ENCODE peak calls at places on chromosomes 13 and 19, in nine cellular contexts. One of them, this sample, is unnamed.
A peak's percentile ranks its signal among the peaks of the same experiment; 100 is the strongest.

GRCh38 chr19:47447470-47448359 is 24.0 kb downstream of the SLC8A2 start:
- DNase-seq in WTC11: peak; percentile 99
- DNase-seq in CD4-positive, alpha-beta T cell: peak; percentile 57
- DNase-seq in neural crest cell: peak; percentile 70
- DNase-seq in nephron progenitor cell: peak; percentile 88
- DNase-seq in breast epithelium: no peak
- DNase-seq in heart right ventricle: no peak
- DNase-seq in MCF 10A: no peak
- DNase-seq in keratinocyte: no peak
- DNase-seq in this sample: peak; percentile 87

GRCh38 chr13:103960011-103960410 is 893.8 kb upstream of the SLC10A2 start:
- DNase-seq in keratinocyte: no peak
- DNase-seq in heart right ventricle: no peak
- DNase-seq in breast epithelium: no peak
- DNase-seq in neural crest cell: no peak
- DNase-seq in CD4-positive, alpha-beta T cell: no peak
- DNase-seq in MCF 10A: no peak
- DNase-seq in WTC11: no peak
- DNase-seq in nephron progenitor cell: no peak
- DNase-seq in this sample: no peak

GRCh38 chr19:46413262-46414031 is at the start of gene CCDC8:
- DNase-seq in nephron progenitor cell: peak; percentile 91
- DNase-seq in CD4-positive, alpha-beta T cell: no peak
- DNase-seq in keratinocyte: no peak
- DNase-seq in heart right ventricle: peak; percentile 91
- DNase-seq in breast epithelium: peak; percentile 73
- DNase-seq in neural crest cell: peak; percentile 78
- DNase-seq in WTC11: peak; percentile 94
- DNase-seq in MCF 10A: no peak
- DNase-seq in this sample: peak; percentile 99

GRCh38 chr19:45253396-45254027 is 2.4 kb downstream of the MARK4 start:
- DNase-seq in heart right ventricle: no peak
- DNase-seq in nephron progenitor cell: no peak
- DNase-seq in neural crest cell: no peak
- DNase-seq in CD4-positive, alpha-beta T cell: no peak
- DNase-seq in breast epithelium: no peak
- DNase-seq in keratinocyte: peak; percentile 35
- DNase-seq in WTC11: no peak
- DNase-seq in MCF 10A: no peak
- DNase-seq in this sample: no peak

GRCh38 chr13:49536144-49536873 is 40.6 kb downstream of the PHF11 start:
- DNase-seq in nephron progenitor cell: no peak
- DNase-seq in keratinocyte: no peak
- DNase-seq in CD4-positive, alpha-beta T cell: no peak
- DNase-seq in heart right ventricle: no peak
- DNase-seq in neural crest cell: no peak
- DNase-seq in WTC11: no peak
- DNase-seq in breast epithelium: no peak
- DNase-seq in MCF 10A: no peak
- DNase-seq in this sample: no peak

GRCh38 chr13:34833562-34834182 is 108.4 kb upstream of the NBEA start:
- DNase-seq in nephron progenitor cell: no peak
- DNase-seq in CD4-positive, alpha-beta T cell: no peak
- DNase-seq in WTC11: peak; percentile 51
- DNase-seq in heart right ventricle: no peak
- DNase-seq in breast epithelium: no peak
- DNase-seq in keratinocyte: no peak
- DNase-seq in MCF 10A: peak; percentile 23
- DNase-seq in neural crest cell: no peak
- DNase-seq in this sample: no peak

GRCh38 chr13:73702419-73703071 is 431.7 kb downstream of the KLF12 start:
- DNase-seq in heart right ventricle: no peak
- DNase-seq in breast epithelium: no peak
- DNase-seq in keratinocyte: no peak
- DNase-seq in WTC11: no peak
- DNase-seq in MCF 10A: peak; percentile 84
- DNase-seq in nephron progenitor cell: no peak
- DNase-seq in neural crest cell: no peak
- DNase-seq in CD4-positive, alpha-beta T cell: peak; percentile 26
- DNase-seq in this sample: peak; percentile 19

GRCh38 chr19:50663280-50663790 is 14.1 kb downstream of the C19orf81 start:
- DNase-seq in CD4-positive, alpha-beta T cell: no peak
- DNase-seq in heart right ventricle: no peak
- DNase-seq in neural crest cell: no peak
- DNase-seq in nephron progenitor cell: no peak
- DNase-seq in breast epithelium: no peak
- DNase-seq in WTC11: no peak
- DNase-seq in MCF 10A: no peak
- DNase-seq in keratinocyte: no peak
- DNase-seq in this sample: peak; percentile 32

GRCh38 chr13:29162638-29163037 is 342.5 kb downstream of the MTUS2 start:
- DNase-seq in keratinocyte: no peak
- DNase-seq in CD4-positive, alpha-beta T cell: no peak
- DNase-seq in breast epithelium: no peak
- DNase-seq in heart right ventricle: no peak
- DNase-seq in nephron progenitor cell: no peak
- DNase-seq in neural crest cell: no peak
- DNase-seq in WTC11: no peak
- DNase-seq in MCF 10A: no peak
- DNase-seq in this sample: no peak

GRCh38 chr13:79837741-79838450 is 356.9 kb downstream of the NDFIP2 start:
- DNase-seq in heart right ventricle: no peak
- DNase-seq in CD4-positive, alpha-beta T cell: no peak
- DNase-seq in keratinocyte: no peak
- DNase-seq in breast epithelium: no peak
- DNase-seq in nephron progenitor cell: no peak
- DNase-seq in neural crest cell: no peak
- DNase-seq in MCF 10A: no peak
- DNase-seq in WTC11: no peak
- DNase-seq in this sample: no peak

GRCh38 chr19:48603001-48603400 is 3.5 kb upstream of the SPACA4 start:
- DNase-seq in CD4-positive, alpha-beta T cell: no peak
- DNase-seq in breast epithelium: no peak
- DNase-seq in WTC11: no peak
- DNase-seq in MCF 10A: no peak
- DNase-seq in neural crest cell: no peak
- DNase-seq in keratinocyte: no peak
- DNase-seq in heart right ventricle: no peak
- DNase-seq in nephron progenitor cell: no peak
- DNase-seq in this sample: no peak

GRCh38 chr19:40612831-40613668 is 11.9 kb downstream of the LTBP4 start:
- DNase-seq in WTC11: peak; percentile 94
- DNase-seq in MCF 10A: no peak
- DNase-seq in heart right ventricle: no peak
- DNase-seq in breast epithelium: no peak
- DNase-seq in CD4-positive, alpha-beta T cell: peak; percentile 59
- DNase-seq in nephron progenitor cell: peak; percentile 85
- DNase-seq in neural crest cell: no peak
- DNase-seq in keratinocyte: no peak
- DNase-seq in this sample: peak; percentile 64

GRCh38 chr13:28408235-28408848 is 86.6 kb downstream of the FLT1 start:
- DNase-seq in MCF 10A: no peak
- DNase-seq in neural crest cell: no peak
- DNase-seq in WTC11: no peak
- DNase-seq in breast epithelium: no peak
- DNase-seq in heart right ventricle: peak; percentile 88
- DNase-seq in nephron progenitor cell: peak; percentile 21
- DNase-seq in CD4-positive, alpha-beta T cell: no peak
- DNase-seq in keratinocyte: no peak
- DNase-seq in this sample: peak; percentile 68

GRCh38 chr19:10085641-10086031 is 481 bp upstream of the SHFL start:
- DNase-seq in CD4-positive, alpha-beta T cell: no peak
- DNase-seq in nephron progenitor cell: no peak
- DNase-seq in WTC11: no peak
- DNase-seq in heart right ventricle: no peak
- DNase-seq in keratinocyte: no peak
- DNase-seq in neural crest cell: no peak
- DNase-seq in MCF 10A: no peak
- DNase-seq in breast epithelium: no peak
- DNase-seq in this sample: no peak

GRCh38 chr19:41688687-41689086 is 617 bp upstream of the CEACAM7 start:
- DNase-seq in WTC11: no peak
- DNase-seq in breast epithelium: no peak
- DNase-seq in keratinocyte: no peak
- DNase-seq in nephron progenitor cell: no peak
- DNase-seq in neural crest cell: no peak
- DNase-seq in heart right ventricle: no peak
- DNase-seq in MCF 10A: no peak
- DNase-seq in CD4-positive, alpha-beta T cell: no peak
- DNase-seq in this sample: no peak
- TF ChIP-seq CTCF in WTC11: no peak
- TF ChIP-seq CTCF in breast epithelium: no peak
- TF ChIP-seq CTCF in keratinocyte: no peak
- TF ChIP-seq CTCF in nephron progenitor cell: no peak
- TF ChIP-seq CTCF in neural crest cell: no peak
- TF ChIP-seq CTCF in heart right ventricle: no peak
- TF ChIP-seq CTCF in MCF 10A: no peak
- TF ChIP-seq CTCF in CD4-positive, alpha-beta T cell: no peak
- TF ChIP-seq CTCF in this sample: no peak

DNA sequence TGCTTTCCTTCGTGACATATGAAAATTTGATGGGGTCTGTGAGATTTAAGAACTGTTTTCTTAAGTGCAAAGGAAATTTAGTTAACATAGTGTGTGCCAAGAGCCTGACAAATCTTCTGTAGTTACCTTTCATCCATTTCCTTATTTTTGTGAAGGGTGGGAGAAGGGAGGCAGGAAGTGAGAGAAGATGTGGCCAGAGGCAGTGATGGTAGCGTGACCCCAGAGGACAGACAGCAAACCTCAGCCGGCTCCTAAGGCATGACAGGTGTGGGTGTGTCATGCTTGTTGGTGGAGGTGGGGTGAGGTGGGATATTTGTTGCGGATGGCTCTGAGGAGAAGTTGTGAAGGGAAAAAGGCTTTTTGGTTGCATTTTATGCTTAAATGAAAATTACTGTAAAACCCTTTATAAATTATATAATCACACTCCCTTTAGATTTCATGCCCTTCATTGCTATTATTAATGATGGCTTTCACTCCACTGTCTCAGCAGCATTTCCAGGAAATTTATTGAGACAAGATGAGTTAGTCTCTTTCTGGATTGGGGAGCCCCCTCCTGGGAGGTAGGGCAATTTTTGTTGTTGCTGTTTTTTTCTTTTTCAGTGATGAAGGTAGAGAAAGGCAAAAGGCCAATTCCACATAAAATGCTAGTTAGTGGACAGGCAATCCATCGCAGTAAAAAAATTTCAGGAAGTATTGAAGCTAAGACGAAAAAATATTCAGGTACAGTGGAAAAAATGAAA is 80.0 kb downstream of the TEX26 start:
- DNase-seq in MCF 10A: peak; percentile 50
- DNase-seq in neural crest cell: no peak
- DNase-seq in keratinocyte: no peak
- DNase-seq in breast epithelium: no peak
- DNase-seq in WTC11: no peak
- DNase-seq in nephron progenitor cell: no peak
- DNase-seq in heart right ventricle: no peak
- DNase-seq in CD4-positive, alpha-beta T cell: no peak
- DNase-seq in this sample: peak; percentile 17
- TF ChIP-seq CTCF in MCF 10A: peak; percentile 35
- TF ChIP-seq CTCF in neural crest cell: peak; percentile 51
- TF ChIP-seq CTCF in keratinocyte: peak; percentile 16
- TF ChIP-seq CTCF in breast epithelium: no peak
- TF ChIP-seq CTCF in WTC11: no peak
- TF ChIP-seq CTCF in nephron progenitor cell: peak; percentile 26
- TF ChIP-seq CTCF in heart right ventricle: no peak
- TF ChIP-seq CTCF in CD4-positive, alpha-beta T cell: no peak
- TF ChIP-seq CTCF in this sample: peak; percentile 56

DNA sequence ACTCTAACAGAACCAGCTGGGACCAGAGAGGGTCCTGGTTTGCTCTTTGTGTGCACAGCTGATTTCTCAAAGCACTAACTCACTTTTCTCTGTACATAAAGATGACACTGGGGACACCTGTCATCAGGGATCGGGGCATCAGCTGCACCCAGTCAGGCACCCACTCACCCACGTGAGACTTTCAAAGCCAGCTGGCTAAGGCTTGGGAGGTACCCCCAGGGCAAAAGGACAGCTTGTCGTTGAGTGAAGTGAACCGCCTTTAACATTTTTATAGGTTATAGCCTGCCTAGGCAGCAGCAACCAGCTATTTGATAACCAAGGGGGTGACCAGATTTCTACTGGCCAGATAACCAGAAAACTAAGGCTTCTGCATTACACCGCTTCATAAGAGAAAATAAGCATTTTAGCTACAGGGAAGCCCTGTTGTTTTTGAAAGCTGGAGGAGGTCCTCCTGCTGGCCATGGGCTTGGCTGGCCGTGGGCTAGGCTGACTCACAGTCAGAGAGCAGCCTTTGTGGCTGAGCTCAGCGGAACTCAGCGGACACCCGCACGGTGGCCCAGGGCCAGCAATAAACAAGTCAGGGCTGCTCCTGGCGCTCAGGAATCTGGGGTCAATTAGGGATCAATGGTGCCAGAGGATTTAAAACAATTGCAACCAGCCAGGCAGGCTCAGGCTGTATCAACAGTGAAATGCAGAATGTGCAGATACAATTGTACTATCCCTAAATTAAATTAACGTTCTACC is 57.1 kb downstream of the ALOX5AP start:
- DNase-seq in neural crest cell: no peak
- DNase-seq in breast epithelium: peak; percentile 87
- DNase-seq in keratinocyte: peak; percentile 56
- DNase-seq in MCF 10A: peak; percentile 92
- DNase-seq in CD4-positive, alpha-beta T cell: no peak
- DNase-seq in nephron progenitor cell: peak; percentile 69
- DNase-seq in heart right ventricle: peak; percentile 56
- DNase-seq in WTC11: no peak
- DNase-seq in this sample: peak; percentile 96
- TF ChIP-seq CTCF in neural crest cell: peak; percentile 41
- TF ChIP-seq CTCF in breast epithelium: peak; percentile 42
- TF ChIP-seq CTCF in keratinocyte: peak; percentile 36
- TF ChIP-seq CTCF in MCF 10A: peak; percentile 42
- TF ChIP-seq CTCF in CD4-positive, alpha-beta T cell: no peak
- TF ChIP-seq CTCF in nephron progenitor cell: no peak
- TF ChIP-seq CTCF in heart right ventricle: no peak
- TF ChIP-seq CTCF in WTC11: no peak
- TF ChIP-seq CTCF in this sample: peak; percentile 69

DNA sequence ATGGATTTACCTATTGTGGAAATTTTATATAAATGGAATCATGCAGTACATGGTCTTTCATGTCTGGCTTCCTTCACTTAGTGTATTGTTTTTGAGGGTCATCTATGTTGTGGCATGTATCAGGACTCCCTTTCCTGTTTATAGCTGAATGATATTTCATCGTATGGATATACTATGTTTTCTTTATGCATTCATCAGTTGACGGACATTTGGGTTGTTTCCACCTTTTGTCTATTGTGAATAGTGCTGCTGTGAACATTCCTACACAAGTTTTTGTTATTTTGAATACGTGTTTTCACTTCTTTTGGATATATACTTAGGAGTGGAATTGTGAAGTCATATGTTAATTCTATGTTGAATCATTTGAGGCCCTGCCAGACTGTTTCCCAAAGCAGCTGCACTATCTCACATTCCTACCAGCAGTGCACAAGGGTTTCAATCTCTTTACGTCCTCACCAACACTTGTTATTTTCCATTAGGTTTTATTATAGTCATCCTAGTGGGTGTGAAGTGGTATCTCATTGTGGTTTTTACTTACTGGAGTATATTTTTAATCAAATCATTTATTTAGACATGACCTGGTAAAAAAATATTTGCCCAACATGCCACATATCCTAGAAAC is 262.7 kb downstream of the DLEU7 start:
- DNase-seq in heart right ventricle: peak; percentile 40
- DNase-seq in breast epithelium: no peak
- DNase-seq in MCF 10A: no peak
- DNase-seq in CD4-positive, alpha-beta T cell: no peak
- DNase-seq in keratinocyte: no peak
- DNase-seq in neural crest cell: no peak
- DNase-seq in WTC11: no peak
- DNase-seq in nephron progenitor cell: no peak
- DNase-seq in this sample: peak; percentile 90
- TF ChIP-seq CTCF in heart right ventricle: no peak
- TF ChIP-seq CTCF in breast epithelium: no peak
- TF ChIP-seq CTCF in MCF 10A: no peak
- TF ChIP-seq CTCF in CD4-positive, alpha-beta T cell: no peak
- TF ChIP-seq CTCF in keratinocyte: peak; percentile 17
- TF ChIP-seq CTCF in neural crest cell: no peak
- TF ChIP-seq CTCF in WTC11: no peak
- TF ChIP-seq CTCF in nephron progenitor cell: no peak
- TF ChIP-seq CTCF in this sample: peak; percentile 29